ENCODE peak calls at places on chromosomes 5 and 9, in eight cellular contexts. O, J, Y, L, B, C, P and D are unnamed samples.

GRCh38 chr5:161022151-161022550 is 170.1 kb upstream of the ATP10B start:
- DNase-seq in O (no peak), J (no peak), Y (no peak), L (no peak), B (no peak), C (no peak), P (no peak), D (no peak)

GRCh38 chr9:71587576-71588362 is 180.5 kb downstream of the CEMIP2 start:
- DNase-seq in O (no peak), J (no peak), Y (no peak), L (no peak), B (no peak), C (no peak), P (no peak), D (no peak)

GRCh38 chr5:120564013-120564412 is 99.9 kb downstream of the PRR16 start:
- DNase-seq in O (no peak), J (no peak), Y (no peak), L (no peak), B (no peak), C (no peak), P (no peak), D (no peak)

GRCh38 chr9:127847155-127847463 is 7.3 kb downstream of the ENG start:
- DNase-seq in O (no peak), J (no peak), Y (no peak), L (no peak), B (no peak), C (no peak), P (no peak), D (no peak)

GRCh38 chr5:60649288-60649917 is 50.6 kb downstream of the DEPDC1B start:
- DNase-seq in O (peak), J (no peak), Y (no peak), L (no peak), B (no peak), C (no peak), P (no peak), D (no peak)

GRCh38 chr5:104266161-104266560 is 703.6 kb upstream of the NUDT12 start:
- DNase-seq in O (no peak), J (no peak), Y (no peak), L (no peak), B (no peak), C (no peak), P (no peak), D (no peak)

GRCh38 chr9:92393686-92394085 is 10.7 kb downstream of the OGN start:
- DNase-seq in O (no peak), J (no peak), Y (no peak), L (no peak), B (no peak), C (no peak), P (no peak), D (no peak)

GRCh38 chr9:132042324-132042723 is 37.3 kb downstream of the MED27 start:
- DNase-seq in O (no peak), J (no peak), Y (no peak), L (no peak), B (peak), C (no peak), P (no peak), D (no peak)

GRCh38 chr9:35996358-35996970 is 38.5 kb upstream of the OR2S2 start:
- DNase-seq in O (no peak), J (no peak), Y (no peak), L (no peak), B (no peak), C (no peak), P (no peak), D (peak)

GRCh38 chr5:159132429-159133040 is 32.8 kb upstream of the EBF1 start:
- DNase-seq in O (no peak), J (no peak), Y (no peak), L (no peak), B (no peak), C (no peak), P (no peak), D (no peak)

GRCh38 chr9:15746905-15747304 is 194.1 kb downstream of the CCDC171 start:
- DNase-seq in O (no peak), J (no peak), Y (no peak), L (no peak), B (no peak), C (no peak), P (no peak), D (no peak)

GRCh38 chr5:133234273-133234672 is 182.5 kb downstream of the HSPA4 start:
- DNase-seq in O (no peak), J (no peak), Y (no peak), L (no peak), B (no peak), C (no peak), P (no peak), D (no peak)

GRCh38 chr9:5566054-5566618 is 55.8 kb downstream of the PDCD1LG2 start:
- DNase-seq in O (no peak), J (no peak), Y (no peak), L (no peak), B (no peak), C (no peak), P (no peak), D (no peak)

GRCh38 chr5:6729400-6730310 is 16.4 kb downstream of the TENT4A start:
- DNase-seq in O (no peak), J (peak), Y (no peak), L (no peak), B (no peak), C (no peak), P (no peak), D (no peak)

GRCh38 chr5:140213370-140213983 is 38.5 kb downstream of the CYSTM1 start:
- DNase-seq in O (no peak), J (no peak), Y (no peak), L (no peak), B (no peak), C (no peak), P (no peak), D (no peak)

GRCh38 chr9:130478731-130479575 is 34.2 kb downstream of the ASS1 start:
- DNase-seq in O (no peak), J (no peak), Y (no peak), L (no peak), B (no peak), C (no peak), P (no peak), D (no peak)

GRCh38 chr5:149391524-149391923 is 12.4 kb upstream of the IL17B start:
- DNase-seq in O (no peak), J (no peak), Y (no peak), L (no peak), B (no peak), C (no peak), P (no peak), D (no peak)

GRCh38 chr9:135030711-135031245 is 56.7 kb upstream of the OLFM1 start:
- DNase-seq in O (no peak), J (no peak), Y (no peak), L (no peak), B (no peak), C (no peak), P (no peak), D (no peak)

GRCh38 chr5:176771102-176771845 is 39.1 kb upstream of the UNC5A start:
- DNase-seq in O (no peak), J (no peak), Y (no peak), L (no peak), B (no peak), C (no peak), P (peak), D (no peak)

GRCh38 chr5:57184322-57184721 is 10.5 kb downstream of the GPBP1 start:
- DNase-seq in O (no peak), J (no peak), Y (no peak), L (no peak), B (no peak), C (no peak), P (no peak), D (no peak)

GRCh38 chr5:75236322-75237316 is at the start of gene ANKRD31:
- DNase-seq in O (peak), J (peak), Y (peak), L (peak), B (no peak), C (peak), P (peak), D (peak)

GRCh38 chr9:76996700-76997099 is 22.8 kb upstream of the FOXB2 start:
- DNase-seq in O (peak), J (no peak), Y (peak), L (no peak), B (no peak), C (peak), P (no peak), D (peak)

GRCh38 chr9:76453785-76454184 is 5.2 kb upstream of the GCNT1 start:
- DNase-seq in O (no peak), J (no peak), Y (no peak), L (no peak), B (no peak), C (no peak), P (no peak), D (no peak)

GRCh38 chr5:96101358-96102089 is 139.9 kb upstream of the ELL2 start:
- DNase-seq in O (no peak), J (no peak), Y (no peak), L (no peak), B (no peak), C (no peak), P (no peak), D (no peak)

GRCh38 chr9:14687042-14687719 is 6.1 kb downstream of the ZDHHC21 start:
- DNase-seq in O (no peak), J (no peak), Y (no peak), L (no peak), B (no peak), C (no peak), P (no peak), D (no peak)

GRCh38 chr9:17627641-17628040 is 48.8 kb downstream of the SH3GL2 start:
- DNase-seq in O (no peak), J (no peak), Y (no peak), L (no peak), B (no peak), C (no peak), P (no peak), D (no peak)

GRCh38 chr5:107887181-107887580 is 216.4 kb upstream of the EFNA5 start:
- DNase-seq in O (no peak), J (no peak), Y (no peak), L (no peak), B (no peak), C (no peak), P (no peak), D (no peak)

GRCh38 chr9:35905912-35906679 is at the start of gene HRCT1:
- DNase-seq in O (no peak), J (no peak), Y (no peak), L (no peak), B (no peak), C (no peak), P (no peak), D (no peak)